ENCODE peak calls at places on chromosome 7, in six cellular contexts. I, Z, V, K, C and S are unnamed samples. For H3K9me3, the result is how much of the 10 kb centered on the place peaks cover.

GRCh38 chr7:141697211-141697871 is 4.6 kb downstream of the DENND11 start:
- DNase-seq in I (no peak), Z (no peak), V (no peak), K (no peak), C (peak), S (no peak)

GRCh38 chr7:100598425-100598824 is 3.7 kb upstream of the PCOLCE start:
- DNase-seq in I (no peak), Z (no peak), V (no peak), K (no peak), C (no peak), S (no peak)

GRCh38 chr7:91894781-91895480 is 14.4 kb upstream of the MTERF1 start:
- DNase-seq in I (no peak), Z (no peak), V (no peak), K (no peak), C (no peak), S (no peak)

GRCh38 chr7:26912933-26913536 is 48.6 kb upstream of the SKAP2 start:
- DNase-seq in I (no peak), Z (no peak), V (no peak), K (no peak), C (no peak), S (no peak)

GRCh38 chr7:13111230-13111629 is 423.8 kb downstream of the ARL4A start:
- DNase-seq in I (no peak), Z (no peak), V (no peak), K (no peak), C (no peak), S (no peak)

GRCh38 chr7:140056431-140056830 is 6.3 kb downstream of the PARP12 start:
- DNase-seq in I (no peak), Z (no peak), V (no peak), K (no peak), C (no peak), S (no peak)

GRCh38 chr7:73960548-73960947 is 67.4 kb upstream of the ELN start:
- DNase-seq in I (no peak), Z (no peak), V (no peak), K (no peak), C (no peak), S (no peak)

GRCh38 chr7:46286957-46287356 is 365.9 kb upstream of the IGFBP3 start:
- DNase-seq in I (no peak), Z (no peak), V (no peak), K (no peak), C (no peak), S (no peak)

GRCh38 chr7:79454325-79454960 is 976 bp upstream of the MAGI2 start:
- DNase-seq in I (peak), Z (peak), V (no peak), K (no peak), C (no peak), S (peak)

GRCh38 chr7:146090023-146090645 is 26.5 kb upstream of the CNTNAP2 start:
- DNase-seq in I (no peak), Z (no peak), V (peak), K (peak), C (peak), S (no peak)

GRCh38 chr7:2201686-2202360 is 30.9 kb downstream of the MAD1L1 start:
- DNase-seq in I (peak), Z (peak), V (no peak), K (no peak), C (no peak), S (peak)

GRCh38 chr7:68518060-68518459 is 1080.2 kb upstream of the AUTS2 start:
- DNase-seq in I (no peak), Z (no peak), V (no peak), K (no peak), C (no peak), S (no peak)

GRCh38 chr7:110922906-110923305 is 168.0 kb upstream of the LRRN3 start:
- DNase-seq in I (no peak), Z (no peak), V (no peak), K (no peak), C (peak), S (no peak)

GRCh38 chr7:142371586-142372377 is 113.9 kb upstream of the PRSS58 start:
- DNase-seq in I (no peak), Z (no peak), V (no peak), K (no peak), C (no peak), S (no peak)

GRCh38 chr7:28065721-28066285 is 114.8 kb downstream of the JAZF1 start:
- DNase-seq in I (no peak), Z (no peak), V (no peak), K (no peak), C (no peak), S (no peak)

GRCh38 chr7:106813705-106814305 is 51.3 kb upstream of the PIK3CG start:
- DNase-seq in I (no peak), Z (no peak), V (no peak), K (no peak), C (no peak), S (no peak)

GRCh38 chr7:13169356-13169755 is 481.9 kb downstream of the ARL4A start:
- DNase-seq in I (no peak), Z (no peak), V (no peak), K (no peak), C (no peak), S (no peak)

GRCh38 chr7:2805213-2806003 is 38.7 kb downstream of the GNA12 start:
- DNase-seq in I (peak), Z (no peak), V (no peak), K (no peak), C (no peak), S (peak)

GRCh38 chr7:28230273-28230672 is 49.7 kb upstream of the JAZF1 start:
- DNase-seq in I (no peak), Z (no peak), V (no peak), K (no peak), C (no peak), S (no peak)

GRCh38 chr7:138468244-138469123 is 8.4 kb downstream of the TRIM24 start:
- DNase-seq in I (peak), Z (no peak), V (no peak), K (no peak), C (no peak), S (no peak)

GRCh38 chr7:844514-844913 is 12.2 kb downstream of the SUN1 start:
- DNase-seq in I (no peak), Z (no peak), V (no peak), K (no peak), C (no peak), S (no peak)

GRCh38 chr7:100162874-100163533 is 4.5 kb upstream of the TRAPPC14 start:
- DNase-seq in I (no peak), Z (no peak), V (no peak), K (peak), C (peak), S (peak)

GRCh38 chr7:24372973-24373372 is 89.0 kb downstream of the NPY start:
- DNase-seq in I (no peak), Z (no peak), V (no peak), K (no peak), C (no peak), S (no peak)

GRCh38 chr7:138033241-138033640 is 31.4 kb upstream of the CREB3L2 start:
- DNase-seq in I (no peak), Z (no peak), V (no peak), K (no peak), C (no peak), S (no peak)

GRCh38 chr7:30844916-30845315 is 66.7 kb upstream of the AQP1 start:
- DNase-seq in I (no peak), Z (no peak), V (no peak), K (no peak), C (no peak), S (no peak)

GRCh38 chr7:157885140-157885539 is 548.3 kb downstream of the DNAJB6 start:
- DNase-seq in I (no peak), Z (no peak), V (no peak), K (no peak), C (no peak), S (no peak)

GRCh38 chr7:157877298-157877840 is 540.6 kb downstream of the DNAJB6 start:
- DNase-seq in I (no peak), Z (no peak), V (no peak), K (no peak), C (no peak), S (no peak)

GRCh38 chr7:157876469-157877285 is 539.9 kb downstream of the DNAJB6 start:
- DNase-seq in I (no peak), Z (peak), V (no peak), K (no peak), C (no peak), S (no peak)

GRCh38 chr7:157884461-157885062 is 547.8 kb downstream of the DNAJB6 start:
- DNase-seq in I (no peak), Z (no peak), V (no peak), K (no peak), C (no peak), S (no peak)

DNA sequence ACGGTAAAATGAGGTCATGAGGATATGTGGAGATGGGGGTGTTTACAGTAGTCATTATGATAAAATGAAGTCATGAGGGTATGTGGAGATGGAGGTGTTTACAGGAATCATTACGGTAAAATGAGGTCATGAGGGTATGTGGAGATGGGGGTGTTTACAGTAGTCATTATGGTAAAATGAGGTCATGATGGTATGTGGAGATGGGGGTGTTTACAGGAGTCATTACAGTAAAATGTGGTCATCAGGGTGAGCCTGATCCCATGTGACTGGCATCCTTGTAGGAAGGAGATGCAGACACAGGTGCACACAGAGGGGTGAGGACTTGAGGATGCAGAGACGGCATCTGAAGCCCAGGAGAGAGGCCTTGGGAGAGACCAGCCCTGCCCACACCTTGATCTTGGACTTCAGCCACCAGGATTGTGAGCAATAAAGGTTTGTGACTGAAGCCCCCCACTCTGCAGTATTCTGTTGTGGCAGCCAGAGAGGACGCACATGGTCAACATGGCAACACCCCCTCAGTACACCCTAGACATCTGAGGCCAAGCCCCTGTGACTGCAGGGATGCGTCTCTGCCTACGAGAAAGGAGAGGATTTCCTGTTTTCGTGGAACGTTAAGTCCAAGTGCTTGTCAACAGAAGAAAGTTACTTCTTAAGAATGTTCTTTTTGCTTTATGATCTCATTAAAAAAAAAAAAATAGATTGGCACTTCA is 544.4 kb downstream of the DNAJB6 start:
- DNase-seq in I (no peak), Z (no peak), V (no peak), K (no peak), C (no peak), S (no peak)
- H3K9me3 ChIP-seq in I (under half), Z (under half), V (under half), K (under half), C (under half), S (half or more)

DNA sequence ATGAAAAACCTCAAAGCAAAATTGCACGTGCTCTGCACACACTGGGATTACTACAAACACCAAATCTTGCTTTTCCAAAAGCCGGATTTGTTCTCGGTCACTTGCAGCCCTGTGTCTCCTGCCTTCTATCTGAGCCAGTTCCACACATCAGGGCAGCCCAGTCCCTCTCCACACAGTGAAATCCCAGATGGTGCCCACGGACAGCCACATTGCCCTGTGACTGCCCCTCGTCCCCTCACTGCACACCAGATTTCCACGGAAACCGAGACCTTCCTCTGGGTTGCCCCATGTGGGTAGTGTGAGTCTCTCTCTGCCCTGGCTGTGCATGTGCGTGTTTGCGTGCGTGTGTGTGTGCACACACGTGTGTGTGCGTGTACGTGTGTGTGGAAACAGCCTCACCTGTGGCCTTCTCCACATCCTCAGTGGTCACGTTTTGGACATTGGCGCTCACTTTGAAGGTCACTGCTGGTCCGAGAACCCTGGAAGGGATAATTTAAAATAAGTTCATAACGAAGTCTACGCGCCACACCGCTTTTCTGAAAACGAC is 506.7 kb downstream of the PTPRN2 start:
- DNase-seq in I (peak), Z (peak), V (no peak), K (no peak), C (no peak), S (no peak)
- H3K9me3 ChIP-seq in I (under half), Z (under half), V (under half), K (under half), C (under half), S (half or more)

GRCh38 chr7:149532654-149533053 is 35.0 kb upstream of the ZNF746 start:
- DNase-seq in I (no peak), Z (no peak), V (no peak), K (no peak), C (no peak), S (no peak)
- H3K9me3 ChIP-seq in I (under half), Z (under half), V (under half), K (under half), C (under half), S (half or more)

GRCh38 chr7:14229047-14229446 is 239.6 kb upstream of the ETV1 start:
- DNase-seq in I (no peak), Z (no peak), V (no peak), K (no peak), C (no peak), S (no peak)
- H3K9me3 ChIP-seq in I (under half), Z (under half), V (under half), K (under half), C (under half), S (under half)

DNA sequence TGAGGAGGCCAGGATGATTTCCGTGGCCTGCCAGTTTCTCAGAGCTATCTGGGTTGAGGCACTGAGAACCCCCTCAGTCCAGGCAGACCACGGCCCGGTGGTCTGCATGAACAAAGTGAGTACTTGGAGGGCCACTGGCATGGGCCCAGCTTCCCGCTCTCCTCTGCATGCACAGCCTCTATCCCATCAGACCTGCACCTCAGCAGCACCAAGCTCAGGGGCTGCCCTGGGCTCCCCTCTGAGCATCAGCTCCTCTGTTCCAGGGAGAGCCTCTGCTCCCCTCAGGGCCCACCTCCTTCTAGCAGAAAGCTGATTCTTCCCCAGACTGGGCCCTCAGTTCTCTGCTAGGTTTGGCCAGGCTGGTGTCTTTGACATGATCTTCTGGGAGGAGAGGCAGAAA is 469.9 kb downstream of the DNAJB6 start:
- DNase-seq in I (peak), Z (peak), V (no peak), K (no peak), C (no peak), S (no peak)
- H3K9me3 ChIP-seq in I (under half), Z (under half), V (under half), K (under half), C (under half), S (half or more)

DNA sequence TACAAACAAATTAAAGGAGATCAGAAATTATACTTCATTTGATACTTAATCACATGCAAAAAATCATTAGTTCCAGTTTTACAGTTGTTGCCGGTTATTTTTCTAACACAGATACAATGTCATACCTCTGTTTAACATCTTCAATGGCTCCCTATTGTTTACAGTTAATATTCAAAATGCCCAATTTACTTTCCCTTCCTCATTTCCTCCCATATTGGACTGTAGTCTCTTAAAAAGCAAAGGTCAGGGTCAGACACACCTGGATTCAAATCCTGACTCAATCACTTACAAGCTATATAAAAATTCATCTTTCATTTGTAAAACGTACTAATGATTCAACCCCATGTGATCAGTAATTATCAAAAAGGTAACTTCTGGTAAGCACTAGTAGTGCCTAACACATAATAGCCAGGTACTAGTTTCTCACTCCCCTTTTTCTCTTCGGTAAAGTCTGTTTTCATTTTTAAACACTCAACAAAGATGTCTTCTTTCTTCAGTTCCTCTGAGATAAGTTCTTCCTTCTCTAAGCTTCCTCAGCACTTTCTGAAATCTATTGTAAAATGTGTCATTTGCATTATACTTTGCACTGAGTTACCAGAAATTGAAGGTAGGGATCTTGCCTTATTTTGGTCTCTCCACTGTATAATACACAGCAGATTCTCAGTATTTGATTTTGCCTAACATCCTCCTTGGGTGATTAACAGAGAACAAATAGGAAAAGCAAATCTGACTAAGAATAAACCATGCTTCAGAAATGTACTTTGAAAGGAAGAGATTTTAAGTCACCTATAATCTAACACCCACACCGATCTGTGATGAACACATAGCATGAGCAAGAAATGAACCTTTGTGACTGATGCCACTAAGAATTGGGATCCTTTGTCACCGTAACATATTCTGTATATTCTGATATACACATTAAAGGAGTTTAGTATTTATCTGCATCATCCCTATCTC is 16.1 kb downstream of the KMT2C start:
- DNase-seq in I (no peak), Z (no peak), V (no peak), K (no peak), C (no peak), S (no peak)
- H3K9me3 ChIP-seq in I (under half), Z (under half), V (under half), K (under half), C (under half), S (under half)

GRCh38 chr7:71409550-71410157 is 277.7 kb downstream of the GALNT17 start:
- DNase-seq in I (no peak), Z (no peak), V (no peak), K (no peak), C (no peak), S (peak)

GRCh38 chr7:71408276-71408675 is 276.3 kb downstream of the GALNT17 start:
- DNase-seq in I (peak), Z (no peak), V (no peak), K (no peak), C (no peak), S (peak)

GRCh38 chr7:71414490-71414889 is 282.5 kb downstream of the GALNT17 start:
- DNase-seq in I (peak), Z (no peak), V (no peak), K (no peak), C (no peak), S (peak)

DNA sequence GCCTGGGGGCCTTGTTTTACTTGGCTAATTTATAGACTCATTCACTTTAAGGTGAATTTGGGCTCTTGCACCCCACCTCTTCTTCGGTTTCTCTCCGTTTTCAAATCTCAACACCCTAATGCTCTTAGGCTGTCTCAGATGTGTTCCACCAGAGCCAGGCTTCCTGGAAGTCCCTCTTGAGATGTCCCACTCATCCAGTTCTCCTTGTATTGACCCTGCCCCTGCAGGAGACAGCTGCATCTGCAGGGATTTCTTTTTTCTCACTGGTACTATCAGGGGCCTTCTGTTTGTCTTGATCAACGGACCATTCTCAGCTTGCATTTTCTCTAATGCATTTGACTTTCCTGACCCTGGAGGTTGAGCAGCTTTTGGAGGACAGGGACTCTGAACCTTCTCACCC is 279.5 kb downstream of the GALNT17 start:
- DNase-seq in I (no peak), Z (no peak), V (no peak), K (no peak), C (no peak), S (peak)
- H3K9me3 ChIP-seq in I (under half), Z (under half), V (under half), K (under half), C (under half), S (under half)

DNA sequence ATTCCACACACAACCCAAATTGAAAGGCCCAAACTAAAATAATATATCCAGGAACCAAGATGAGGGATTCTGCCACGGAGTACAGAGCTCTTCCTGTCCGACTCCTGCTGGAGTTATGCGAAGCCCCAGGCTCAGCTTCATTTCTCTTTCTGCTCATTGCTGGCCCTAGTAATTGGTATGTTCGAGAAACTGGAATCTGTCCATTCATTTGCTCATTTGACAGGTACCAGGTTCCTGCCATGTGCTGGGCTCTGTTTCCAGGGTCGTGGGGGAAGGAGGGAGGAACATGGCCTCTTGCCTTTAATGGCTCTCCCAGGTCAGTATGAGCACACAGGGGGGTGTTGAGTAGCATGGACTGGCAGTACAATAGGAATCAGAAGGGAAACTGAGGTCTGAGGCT is 179.2 kb upstream of the SHH start:
- DNase-seq in I (no peak), Z (no peak), V (no peak), K (no peak), C (no peak), S (peak)
- H3K9me3 ChIP-seq in I (under half), Z (under half), V (under half), K (under half), C (under half), S (under half)